ENCODE peak calls at places on chromosomes 4 and X, in five cellular contexts. N is endothelial cell of umbilical vein, D is testis, A is body of pancreas, R is IMR-90. L is an unnamed sample.

GRCh38 chr4:145760176-145760575 is 80.2 kb downstream of the C4orf51 start:
- DNase-seq in N (no peak), D (no peak), A (no peak), R (no peak), L (no peak)

GRCh38 chrX:150060406-150060805 is 122.1 kb upstream of the EOLA2 start:
- DNase-seq in N (no peak), D (no peak), A (no peak), R (peak), L (no peak)

GRCh38 chr4:122293374-122294365 is 85.1 kb upstream of the ADAD1 start:
- DNase-seq in N (no peak), D (no peak), A (no peak), R (no peak), L (no peak)

GRCh38 chrX:45232139-45232538 is 31.5 kb upstream of the DIPK2B start:
- DNase-seq in N (no peak), D (no peak), A (no peak), R (no peak), L (no peak)

GRCh38 chrX:3271485-3272186 is 74.8 kb downstream of the MXRA5 start:
- DNase-seq in N (peak), D (no peak), A (no peak), R (peak), L (no peak)

GRCh38 chr4:137519406-137519805 is 12.9 kb downstream of the PCDH18 start:
- DNase-seq in N (peak), D (no peak), A (no peak), R (peak), L (no peak)

GRCh38 chrX:46837543-46838481 is 969 bp downstream of the RP2 start:
- DNase-seq in N (peak), D (no peak), A (no peak), R (peak), L (peak)

GRCh38 chr4:98546910-98547544 is 111.4 kb downstream of the TSPAN5 start:
- DNase-seq in N (peak), D (peak), A (no peak), R (peak), L (no peak)

GRCh38 chrX:87578978-87579377 is 61.4 kb downstream of the KLHL4 start:
- DNase-seq in N (peak), D (no peak), A (no peak), R (no peak), L (no peak)

GRCh38 chr4:3729188-3729884 is 36.8 kb upstream of the ADRA2C start:
- DNase-seq in N (no peak), D (no peak), A (no peak), R (peak), L (no peak)

GRCh38 chr4:1824746-1825145 is 31.2 kb downstream of the LETM1 start:
- DNase-seq in N (no peak), D (no peak), A (no peak), R (no peak), L (peak)

GRCh38 chr4:766559-767283 is 59.2 kb downstream of the CPLX1 start:
- DNase-seq in N (no peak), D (no peak), A (no peak), R (no peak), L (no peak)

GRCh38 chrX:102899940-102900916 is 36.8 kb upstream of the RAB40AL start:
- DNase-seq in N (peak), D (peak), A (peak), R (peak), L (peak)

GRCh38 chr4:186737427-186737826 is 13.8 kb upstream of the FAT1 start:
- DNase-seq in N (no peak), D (no peak), A (no peak), R (no peak), L (no peak)

GRCh38 chrX:69222103-69223090 is 57.1 kb upstream of the PJA1 start:
- DNase-seq in N (peak), D (peak), A (peak), R (peak), L (peak)

GRCh38 chr4:151454513-151454912 is 45.5 kb downstream of the FHIP1A start:
- DNase-seq in N (no peak), D (no peak), A (no peak), R (no peak), L (no peak)

GRCh38 chrX:78801522-78801921 is 54.0 kb downstream of the LPAR4 start:
- DNase-seq in N (no peak), D (no peak), A (no peak), R (no peak), L (no peak)

GRCh38 chrX:117996918-117997480 is 119.6 kb downstream of the KLHL13 start:
- DNase-seq in N (peak), D (no peak), A (no peak), R (peak), L (no peak)

GRCh38 chrX:19883878-19884277 is 3.5 kb downstream of the SH3KBP1 start:
- DNase-seq in N (no peak), D (no peak), A (no peak), R (no peak), L (no peak)

GRCh38 chr4:168765726-168766125 is 244.3 kb downstream of the CBR4 start:
- DNase-seq in N (peak), D (no peak), A (no peak), R (peak), L (no peak)

GRCh38 chrX:101171883-101172400 is 47.6 kb upstream of the DRP2 start:
- DNase-seq in N (peak), D (no peak), A (no peak), R (no peak), L (no peak)

GRCh38 chrX:39336709-39337294 is 535.5 kb downstream of the MID1IP1 start:
- DNase-seq in N (peak), D (peak), A (no peak), R (no peak), L (no peak)

GRCh38 chr4:146291313-146291712 is 77.0 kb downstream of the REELD1 start:
- DNase-seq in N (no peak), D (no peak), A (no peak), R (no peak), L (no peak)

GRCh38 chr4:23706972-23707676 is 182.7 kb downstream of the PPARGC1A start:
- DNase-seq in N (no peak), D (no peak), A (no peak), R (no peak), L (no peak)

GRCh38 chrX:7071390-7071789 is 76.1 kb upstream of the STS start:
- DNase-seq in N (no peak), D (no peak), A (no peak), R (no peak), L (no peak)

DNA sequence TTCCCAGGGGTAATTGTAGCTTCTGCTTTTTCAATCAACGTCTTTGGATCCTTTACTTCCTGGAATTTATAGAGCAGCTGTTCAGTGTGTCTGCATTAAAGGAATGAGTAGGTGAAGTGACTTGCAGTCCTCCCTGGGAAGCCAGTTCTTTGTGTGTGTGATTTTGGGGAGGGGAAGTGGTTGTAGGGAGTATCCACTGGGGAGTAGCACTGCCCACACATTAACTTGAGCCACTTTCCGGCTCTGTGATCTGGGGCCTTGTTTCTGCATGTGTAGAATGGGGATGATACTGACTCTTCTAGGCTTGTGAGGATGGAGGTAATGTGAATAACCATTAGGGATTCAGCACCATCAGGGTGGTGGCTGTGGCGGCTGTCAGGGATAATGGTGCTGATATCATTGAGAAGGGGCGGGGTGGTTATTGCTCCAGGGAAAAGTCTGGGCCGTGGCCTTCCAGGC is 54.7 kb downstream of the TMEM131L start:
- DNase-seq in N (no peak), D (no peak), A (no peak), R (no peak), L (no peak)
- TF ChIP-seq POLR2A in N (no peak), D (no peak), A (no peak), R (no peak), L (no peak)

GRCh38 chr4:74932832-74933561 is at the start of gene PARM1:
- DNase-seq in N (peak), D (peak), A (peak), R (peak), L (peak)
- TF ChIP-seq POLR2A in N (no peak), D (peak), A (peak), R (no peak), L (no peak)

GRCh38 chr4:52721968-52722814 is 29.0 kb downstream of the ERVMER34-1 start:
- DNase-seq in N (peak), D (peak), A (peak), R (peak), L (peak)
- TF ChIP-seq POLR2A in N (peak), D (no peak), A (peak), R (peak), L (peak)

DNA sequence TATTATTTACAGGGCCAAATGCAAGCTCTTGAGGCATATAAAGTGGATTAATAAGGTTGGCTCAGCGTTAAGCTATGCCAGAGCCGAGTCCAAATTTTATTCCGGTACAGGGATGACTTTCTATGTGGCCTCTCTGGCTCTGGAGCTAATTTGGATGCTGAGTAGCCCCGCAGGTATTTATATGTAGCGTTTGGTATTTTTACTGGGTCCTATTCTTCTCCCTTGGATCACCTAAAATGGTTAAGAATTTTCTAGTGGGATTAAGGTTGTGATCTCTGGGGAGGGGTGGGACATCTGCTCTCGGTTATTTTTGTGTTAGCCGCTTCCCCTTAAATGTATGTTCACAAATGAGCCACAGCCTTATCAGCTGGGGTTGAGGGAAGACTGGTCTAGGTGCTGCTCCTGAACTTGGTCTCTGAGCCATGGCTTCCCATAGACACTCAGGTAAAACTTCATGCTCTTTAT is 49.4 kb downstream of the FHL1 start:
- DNase-seq in N (no peak), D (no peak), A (no peak), R (no peak), L (no peak)
- TF ChIP-seq POLR2A in N (no peak), D (no peak), A (no peak), R (no peak), L (no peak)

GRCh38 chrX:154019633-154020499 is at the start of gene IRAK1:
- DNase-seq in N (peak), D (no peak), A (peak), R (peak), L (peak)
- TF ChIP-seq POLR2A in N (no peak), D (no peak), A (peak), R (peak), L (peak)

DNA sequence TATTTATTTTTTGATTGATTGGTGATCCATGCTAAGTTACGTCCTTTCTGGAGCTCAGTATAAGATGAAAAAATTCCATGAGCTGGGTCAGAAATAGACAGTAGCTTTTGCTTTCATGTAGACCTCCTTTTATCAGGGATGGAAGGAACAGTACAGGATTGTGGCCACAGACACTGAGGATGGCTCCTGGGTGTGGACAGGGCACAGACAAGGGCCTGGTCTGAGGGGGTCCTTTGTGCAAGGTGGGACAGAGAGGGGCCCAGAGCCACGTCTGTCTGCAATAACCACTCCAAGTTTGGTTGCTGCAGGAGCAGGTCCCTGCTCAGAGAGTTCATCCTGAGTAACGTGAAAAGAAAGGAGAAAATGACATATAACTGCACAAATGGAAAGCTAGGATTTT is 127.1 kb downstream of the ENPP6 start:
- DNase-seq in N (no peak), D (no peak), A (no peak), R (no peak), L (no peak)
- TF ChIP-seq POLR2A in N (no peak), D (no peak), A (no peak), R (no peak), L (no peak)

GRCh38 chr4:184822356-184822755 is 3.4 kb downstream of the ACSL1 start:
- DNase-seq in N (no peak), D (no peak), A (no peak), R (no peak), L (no peak)

GRCh38 chr4:184824081-184824775 is 1.5 kb downstream of the ACSL1 start:
- DNase-seq in N (peak), D (no peak), A (no peak), R (peak), L (no peak)

GRCh38 chr4:184825394-184826314 is at the start of gene ACSL1:
- DNase-seq in N (peak), D (peak), A (peak), R (peak), L (peak)

GRCh38 chr4:184824776-184825393 is 883 bp downstream of the ACSL1 start:
- DNase-seq in N (peak), D (no peak), A (no peak), R (no peak), L (no peak)

DNA sequence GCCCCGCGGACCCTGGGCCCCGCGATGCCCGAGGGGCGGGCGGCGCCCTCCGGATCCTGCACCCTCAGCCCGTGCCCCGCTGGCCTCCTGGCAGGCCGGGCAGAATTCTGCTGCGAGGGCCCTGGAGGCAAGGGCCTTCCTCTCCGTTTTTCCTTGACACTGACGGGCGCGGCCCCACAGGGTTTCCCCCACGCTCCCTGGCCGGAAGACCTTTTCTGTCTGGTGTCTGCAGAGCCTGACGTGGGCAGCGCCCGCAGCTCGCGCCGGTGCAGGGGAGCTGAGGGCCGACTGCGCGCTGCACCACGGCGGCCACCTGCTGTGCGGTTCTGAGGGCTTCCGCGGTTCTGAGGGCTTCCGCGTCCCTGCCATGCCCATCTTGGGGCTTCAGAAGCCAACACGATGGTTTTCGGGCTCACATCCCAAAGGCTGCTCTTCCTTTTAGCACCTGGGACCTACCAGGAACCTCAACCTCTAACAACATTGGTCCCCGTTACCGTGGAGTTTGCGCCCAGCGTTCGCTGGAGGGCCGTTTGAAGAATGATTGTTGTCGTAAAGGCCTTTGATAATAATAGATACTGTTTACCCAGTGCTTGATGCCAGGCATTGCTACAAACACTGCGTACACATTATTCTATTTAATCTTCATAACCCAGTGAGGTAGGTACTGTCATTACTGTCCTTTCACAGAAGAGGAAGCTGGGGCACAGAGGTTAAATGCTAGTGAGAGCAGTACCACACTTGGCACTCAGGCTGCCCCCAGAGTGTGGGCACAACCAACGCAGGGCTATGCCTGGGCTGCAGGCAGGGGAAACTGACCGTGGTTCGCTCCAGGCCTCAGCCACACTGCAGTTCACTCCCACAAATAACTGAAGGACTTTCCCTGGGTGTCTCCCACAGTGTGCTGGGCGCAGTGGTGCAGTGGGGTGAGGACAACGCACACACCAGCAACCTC is 823 bp upstream of the ACSL1 start:
- DNase-seq in N (peak), D (peak), A (peak), R (peak), L (peak)
- TF ChIP-seq POLR2A in N (no peak), D (no peak), A (no peak), R (no peak), L (peak)